ENCODE peak calls at places on chromosomes 7 and 10, in five cellular contexts. N is brain microvascular endothelial cell, W is COR-L47, X is Right ventricle myocardium superior, Y is H9. S is an unnamed sample.

GRCh38 chr10:96306516-96306915 is 2.3 kb downstream of the DNTT start:
- DNase-seq in X (peak; percentile 73), Y (no peak), W (peak; percentile 33), N (no peak), S (no peak)

GRCh38 chr10:10045765-10046028 is 972.0 kb upstream of the CELF2 start:
- DNase-seq in X (no peak), Y (no peak), W (no peak), N (no peak), S (no peak)

GRCh38 chr7:18455644-18456043 is 39.9 kb upstream of the HDAC9 start:
- DNase-seq in W (peak; percentile 31), X (no peak), N (no peak), Y (no peak), S (no peak)

GRCh38 chr10:28878236-28878970 is 201.1 kb downstream of the BAMBI start:
- DNase-seq in X (no peak), Y (no peak), N (no peak), W (no peak), S (no peak)

GRCh38 chr7:139825666-139826290 is 3.3 kb upstream of the TBXAS1 start:
- DNase-seq in X (no peak), Y (no peak), W (no peak), N (peak; percentile 60), S (no peak)

GRCh38 chr10:114103286-114103685 is 59.6 kb downstream of the ADRB1 start:
- DNase-seq in N (peak; percentile 42), W (peak; percentile 22), X (no peak), Y (no peak), S (no peak)

GRCh38 chr10:120131183-120131582 is 238.7 kb downstream of the SEC23IP start:
- DNase-seq in X (no peak), N (peak; percentile 12), W (no peak), Y (peak; percentile 68), S (no peak)

GRCh38 chr7:64498270-64498669 is 64.6 kb downstream of the ZNF680 start:
- DNase-seq in Y (no peak), N (no peak), W (no peak), X (no peak), S (no peak)

GRCh38 chr7:90857595-90857994 is 261.5 kb downstream of the CDK14 start:
- DNase-seq in N (no peak), W (no peak), Y (no peak), X (no peak), S (no peak)

GRCh38 chr7:54860003-54860775 is 101.2 kb upstream of the SEC61G start:
- DNase-seq in N (peak; percentile 38), W (no peak), Y (no peak), X (no peak), S (no peak)

GRCh38 chr10:132422169-132422691 is 25.2 kb downstream of the PWWP2B start:
- DNase-seq in X (no peak), Y (no peak), W (peak; percentile 63), N (no peak), S (no peak)

GRCh38 chr10:126422561-126422960 is 34.3 kb upstream of the ADAM12 start:
- DNase-seq in N (no peak), X (no peak), W (no peak), Y (no peak), S (no peak)

GRCh38 chr10:132974886-132975881 is 32.8 kb upstream of the CFAP46 start:
- DNase-seq in Y (no peak), X (no peak), N (no peak), W (no peak), S (no peak)

GRCh38 chr7:121676168-121676567 is 196.8 kb upstream of the PTPRZ1 start:
- DNase-seq in X (no peak), N (no peak), Y (no peak), W (no peak), S (no peak)

GRCh38 chr10:12790270-12790669 is 211.2 kb downstream of the CCDC3 start:
- DNase-seq in X (no peak), W (no peak), Y (no peak), N (no peak), S (no peak)

GRCh38 chr10:34157501-34157900 is 657.6 kb downstream of the PARD3 start:
- DNase-seq in Y (no peak), N (no peak), W (no peak), X (no peak), S (no peak)

GRCh38 chr7:80088705-80089104 is 45.9 kb upstream of the GNAI1 start:
- DNase-seq in X (no peak), N (no peak), Y (no peak), W (no peak), S (no peak)

GRCh38 chr10:132337019-132337418 is 5.0 kb downstream of the LRRC27 start:
- DNase-seq in W (no peak), X (no peak), N (no peak), Y (no peak), S (no peak)

GRCh38 chr7:134447383-134447782 is 11.5 kb downstream of the AKR1B1 start:
- DNase-seq in N (no peak), Y (peak; percentile 11), X (no peak), W (no peak), S (no peak)

GRCh38 chr7:114865564-114865963 is 56.3 kb upstream of the MDFIC start:
- DNase-seq in W (peak; percentile 26), X (peak; percentile 60), N (peak; percentile 63), Y (peak; percentile 52), S (no peak)

GRCh38 chr10:21060626-21061025 is 163.5 kb upstream of the NEBL start:
- DNase-seq in Y (no peak), N (no peak), W (no peak), X (no peak), S (no peak)

GRCh38 chr10:51786684-51787035 is 87.3 kb upstream of the CSTF2T start:
- DNase-seq in Y (no peak), X (no peak), W (no peak), N (no peak), S (no peak)

GRCh38 chr10:96673318-96674099 is 46.8 kb downstream of the PIK3AP1 start:
- DNase-seq in Y (no peak), N (peak; percentile 32), X (peak; percentile 52), W (no peak), S (no peak)

GRCh38 chr7:19969859-19970493 is 196.6 kb upstream of the TMEM196 start:
- DNase-seq in X (no peak), Y (no peak), W (no peak), N (peak; percentile 36), S (no peak)